ENCODE peak calls at places on chromosomes 4 and X, in six cellular contexts. G is hippocampal formation, R is RKO, Q is substantia nigra, D is M059J, F is AG10803. K is an unnamed sample.

GRCh38 chr4:22237155-22237751 is 278.6 kb downstream of the ADGRA3 start:
- DNase-seq in F (no peak), G (no peak), R (peak), Q (no peak), D (peak), K (no peak)

GRCh38 chrX:15349046-15349445 is 13.7 kb upstream of the PIGA start:
- DNase-seq in F (peak), D (peak), Q (peak), G (peak), R (peak), K (peak)

GRCh38 chrX:118528089-118528753 is 32.6 kb downstream of the DOCK11 start:
- DNase-seq in Q (no peak), D (no peak), F (no peak), R (no peak), G (no peak), K (no peak)

GRCh38 chr4:1910643-1911042 is 39.5 kb downstream of the NSD2 start:
- DNase-seq in Q (no peak), D (peak), G (peak), R (peak), F (peak), K (peak)

GRCh38 chr4:101127176-101127790 is 220.0 kb downstream of the PPP3CA start:
- DNase-seq in R (no peak), D (peak), Q (no peak), G (no peak), F (no peak), K (no peak)

GRCh38 chr4:5776510-5776909 is 65.5 kb downstream of the EVC start:
- DNase-seq in F (no peak), Q (no peak), G (no peak), D (no peak), R (no peak), K (no peak)

GRCh38 chr4:56613101-56613862 is 67.8 kb downstream of the HOPX start:
- DNase-seq in G (no peak), R (peak), F (peak), D (peak), Q (no peak), K (peak)

GRCh38 chr4:153747406-153747805 is 12.4 kb downstream of the RNF175 start:
- DNase-seq in Q (no peak), F (no peak), R (no peak), D (no peak), G (no peak), K (no peak)

GRCh38 chrX:10608099-10608498 is 12.3 kb downstream of the MID1 start:
- DNase-seq in G (no peak), Q (no peak), R (no peak), F (peak), D (peak), K (no peak)

GRCh38 chrX:46573896-46574336 is 351 bp downstream of the CHST7 start:
- DNase-seq in F (peak), Q (no peak), D (peak), G (no peak), R (no peak), K (peak)

GRCh38 chrX:54171527-54171926 is 11.5 kb downstream of the FAM120C start:
- DNase-seq in G (no peak), Q (no peak), D (no peak), F (peak), R (no peak), K (no peak)

GRCh38 chr4:116599859-116600258 is 485.5 kb downstream of the TRAM1L1 start:
- DNase-seq in G (no peak), Q (no peak), R (no peak), F (no peak), D (no peak), K (no peak)

GRCh38 chr4:168868044-168868855 is 141.8 kb downstream of the CBR4 start:
- DNase-seq in F (peak), Q (no peak), G (peak), R (no peak), D (no peak), K (peak)

GRCh38 chr4:74237425-74237966 is 70.8 kb upstream of the EPGN start:
- DNase-seq in R (no peak), G (no peak), F (no peak), Q (no peak), D (no peak), K (no peak)

GRCh38 chr4:12861422-12861821 is 622.7 kb downstream of the RAB28 start:
- DNase-seq in R (no peak), D (no peak), Q (no peak), F (no peak), G (no peak), K (no peak)

GRCh38 chr4:55840956-55841355 is 12.5 kb upstream of the EXOC1 start:
- DNase-seq in D (no peak), F (no peak), G (no peak), Q (no peak), R (no peak), K (no peak)

GRCh38 chr4:28788929-28789490 is 1928.4 kb downstream of the STIM2 start:
- DNase-seq in Q (no peak), G (no peak), R (peak), F (no peak), D (peak), K (no peak)

GRCh38 chr4:44016582-44017421 is 431.8 kb downstream of the KCTD8 start:
- DNase-seq in F (peak), D (peak), R (no peak), G (no peak), Q (no peak), K (no peak)

GRCh38 chr4:17055788-17056187 is 157.3 kb upstream of the LDB2 start:
- DNase-seq in R (peak), F (peak), G (peak), Q (no peak), D (peak), K (peak)

GRCh38 chr4:129342820-129343219 is 246.9 kb downstream of the C4orf33 start:
- DNase-seq in R (peak), Q (no peak), F (peak), G (no peak), D (peak), K (no peak)

GRCh38 chr4:150664935-150665334 is 83.0 kb downstream of the MAB21L2 start:
- DNase-seq in R (peak), G (no peak), F (peak), Q (no peak), D (peak), K (no peak)

K was measured in dermis microvascular lymphatic vessel endothelial cell.